ENCODE peak calls at places on chromosome 20, in six cellular contexts. One of them, this sample, is unnamed.

GRCh38 chr20:25247666-25248500 is at the start of gene PYGB:
- DNase-seq in HFFc6: peak; percentile 80
- DNase-seq in GM13976: peak; percentile 97
- DNase-seq in Caco-2: peak; percentile 82
- DNase-seq in GM23338: peak; percentile 86
- DNase-seq in fibroblast of pulmonary artery: peak; percentile 84
- DNase-seq in this sample: peak; percentile 76

GRCh38 chr20:36314734-36315544 is 8.8 kb downstream of the DLGAP4 start:
- DNase-seq in HFFc6: no peak
- DNase-seq in GM13976: peak; percentile 25
- DNase-seq in Caco-2: peak; percentile 72
- DNase-seq in GM23338: no peak
- DNase-seq in fibroblast of pulmonary artery: no peak
- DNase-seq in this sample: no peak

GRCh38 chr20:50320005-50320909 is 129.6 kb downstream of the CEBPB start:
- DNase-seq in HFFc6: no peak
- DNase-seq in GM13976: no peak
- DNase-seq in Caco-2: no peak
- DNase-seq in GM23338: no peak
- DNase-seq in fibroblast of pulmonary artery: no peak
- DNase-seq in this sample: no peak

GRCh38 chr20:9068896-9069663 is at the start of gene PLCB4:
- DNase-seq in HFFc6: peak; percentile 83
- DNase-seq in GM13976: no peak
- DNase-seq in Caco-2: peak; percentile 65
- DNase-seq in GM23338: peak; percentile 56
- DNase-seq in fibroblast of pulmonary artery: peak; percentile 24
- DNase-seq in this sample: peak; percentile 4

GRCh38 chr20:43140719-43141118 is 49.0 kb downstream of the PTPRT start:
- DNase-seq in HFFc6: no peak
- DNase-seq in GM13976: no peak
- DNase-seq in Caco-2: no peak
- DNase-seq in GM23338: no peak
- DNase-seq in fibroblast of pulmonary artery: no peak
- DNase-seq in this sample: no peak

GRCh38 chr20:22106308-22106938 is 401.0 kb downstream of the PAX1 start:
- DNase-seq in HFFc6: no peak
- DNase-seq in GM13976: no peak
- DNase-seq in Caco-2: no peak
- DNase-seq in GM23338: peak; percentile 66
- DNase-seq in fibroblast of pulmonary artery: peak; percentile 8
- DNase-seq in this sample: no peak

GRCh38 chr20:57240850-57241429 is 25.5 kb downstream of the BMP7 start:
- DNase-seq in HFFc6: no peak
- DNase-seq in GM13976: no peak
- DNase-seq in Caco-2: no peak
- DNase-seq in GM23338: no peak
- DNase-seq in fibroblast of pulmonary artery: no peak
- DNase-seq in this sample: no peak

GRCh38 chr20:16803965-16804792 is 56.0 kb downstream of the OTOR start:
- DNase-seq in HFFc6: peak; percentile 41
- DNase-seq in GM13976: peak; percentile 52
- DNase-seq in Caco-2: peak; percentile 67
- DNase-seq in GM23338: peak; percentile 82
- DNase-seq in fibroblast of pulmonary artery: peak; percentile 53
- DNase-seq in this sample: peak; percentile 68

GRCh38 chr20:44962483-44962882 is 2.3 kb upstream of the TOMM34 start:
- DNase-seq in HFFc6: no peak
- DNase-seq in GM13976: no peak
- DNase-seq in Caco-2: no peak
- DNase-seq in GM23338: no peak
- DNase-seq in fibroblast of pulmonary artery: no peak
- DNase-seq in this sample: no peak

GRCh38 chr20:43983904-43984361 is 69.3 kb downstream of the TOX2 start:
- DNase-seq in HFFc6: no peak
- DNase-seq in GM13976: no peak
- DNase-seq in Caco-2: no peak
- DNase-seq in GM23338: no peak
- DNase-seq in fibroblast of pulmonary artery: no peak
- DNase-seq in this sample: peak; percentile 31

GRCh38 chr20:17807670-17808069 is 107.9 kb downstream of the BANF2 start:
- DNase-seq in HFFc6: peak; percentile 22
- DNase-seq in GM13976: no peak
- DNase-seq in Caco-2: no peak
- DNase-seq in GM23338: peak; percentile 9
- DNase-seq in fibroblast of pulmonary artery: no peak
- DNase-seq in this sample: no peak

GRCh38 chr20:43349841-43350240 is 107.9 kb upstream of the SRSF6 start:
- DNase-seq in HFFc6: no peak
- DNase-seq in GM13976: no peak
- DNase-seq in Caco-2: no peak
- DNase-seq in GM23338: no peak
- DNase-seq in fibroblast of pulmonary artery: no peak
- DNase-seq in this sample: no peak

GRCh38 chr20:137668-138131 is 4.7 kb upstream of the DEFB126 start:
- DNase-seq in HFFc6: no peak
- DNase-seq in GM13976: no peak
- DNase-seq in Caco-2: peak; percentile 57
- DNase-seq in GM23338: peak; percentile 64
- DNase-seq in fibroblast of pulmonary artery: no peak
- DNase-seq in this sample: peak; percentile 38

GRCh38 chr20:50493881-50494253 is 16.3 kb upstream of the PTPN1 start:
- DNase-seq in HFFc6: no peak
- DNase-seq in GM13976: no peak
- DNase-seq in Caco-2: no peak
- DNase-seq in GM23338: no peak
- DNase-seq in fibroblast of pulmonary artery: no peak
- DNase-seq in this sample: no peak

GRCh38 chr20:25486377-25486776 is 78.9 kb downstream of the GINS1 start:
- DNase-seq in HFFc6: no peak
- DNase-seq in GM13976: no peak
- DNase-seq in Caco-2: no peak
- DNase-seq in GM23338: no peak
- DNase-seq in fibroblast of pulmonary artery: peak; percentile 34
- DNase-seq in this sample: peak; percentile 16

GRCh38 chr20:43979576-43979975 is 64.9 kb downstream of the TOX2 start:
- DNase-seq in HFFc6: no peak
- DNase-seq in GM13976: no peak
- DNase-seq in Caco-2: no peak
- DNase-seq in GM23338: no peak
- DNase-seq in fibroblast of pulmonary artery: no peak
- DNase-seq in this sample: no peak

GRCh38 chr20:46568570-46569129 is 18.2 kb upstream of the OCSTAMP start:
- DNase-seq in HFFc6: peak; percentile 47
- DNase-seq in GM13976: no peak
- DNase-seq in Caco-2: peak; percentile 45
- DNase-seq in GM23338: no peak
- DNase-seq in fibroblast of pulmonary artery: peak; percentile 89
- DNase-seq in this sample: no peak

GRCh38 chr20:3678893-3679720 is 2.7 kb downstream of the ADAM33 start:
- DNase-seq in HFFc6: no peak
- DNase-seq in GM13976: no peak
- DNase-seq in Caco-2: no peak
- DNase-seq in GM23338: no peak
- DNase-seq in fibroblast of pulmonary artery: no peak
- DNase-seq in this sample: no peak

GRCh38 chr20:41696428-41696827 is 78.3 kb upstream of the CHD6 start:
- DNase-seq in HFFc6: peak; percentile 14
- DNase-seq in GM13976: no peak
- DNase-seq in Caco-2: no peak
- DNase-seq in GM23338: no peak
- DNase-seq in fibroblast of pulmonary artery: peak; percentile 26
- DNase-seq in this sample: no peak

GRCh38 chr20:41692479-41693135 is 74.4 kb upstream of the CHD6 start:
- DNase-seq in HFFc6: no peak
- DNase-seq in GM13976: peak; percentile 64
- DNase-seq in Caco-2: peak; percentile 93
- DNase-seq in GM23338: peak; percentile 97
- DNase-seq in fibroblast of pulmonary artery: peak; percentile 84
- DNase-seq in this sample: peak; percentile 87

GRCh38 chr20:41690702-41691101 is 72.5 kb upstream of the CHD6 start:
- DNase-seq in HFFc6: no peak
- DNase-seq in GM13976: no peak
- DNase-seq in Caco-2: no peak
- DNase-seq in GM23338: no peak
- DNase-seq in fibroblast of pulmonary artery: no peak
- DNase-seq in this sample: no peak

GRCh38 chr20:41694796-41695195 is 76.6 kb upstream of the CHD6 start:
- DNase-seq in HFFc6: no peak
- DNase-seq in GM13976: no peak
- DNase-seq in Caco-2: no peak
- DNase-seq in GM23338: no peak
- DNase-seq in fibroblast of pulmonary artery: no peak
- DNase-seq in this sample: no peak

GRCh38 chr20:41693136-41693979 is 75.2 kb upstream of the CHD6 start:
- DNase-seq in HFFc6: peak; percentile 82
- DNase-seq in GM13976: peak; percentile 73
- DNase-seq in Caco-2: peak; percentile 95
- DNase-seq in GM23338: peak; percentile 94
- DNase-seq in fibroblast of pulmonary artery: peak; percentile 94
- DNase-seq in this sample: peak; percentile 88
- TF ChIP-seq CTCF in HFFc6: peak; percentile 72
- TF ChIP-seq CTCF in GM13976: peak; percentile 38
- TF ChIP-seq CTCF in Caco-2: peak; percentile 66
- TF ChIP-seq CTCF in GM23338: peak; percentile 14
- TF ChIP-seq CTCF in fibroblast of pulmonary artery: peak; percentile 56
- TF ChIP-seq CTCF in this sample: peak; percentile 68

GRCh38 chr20:32034581-32035397 is 17.3 kb upstream of the HCK start:
- DNase-seq in HFFc6: peak; percentile 19
- DNase-seq in GM13976: peak; percentile 41
- DNase-seq in Caco-2: peak; percentile 40
- DNase-seq in GM23338: peak; percentile 48
- DNase-seq in fibroblast of pulmonary artery: no peak
- DNase-seq in this sample: no peak
- TF ChIP-seq CTCF in HFFc6: peak; percentile 70
- TF ChIP-seq CTCF in GM13976: peak; percentile 64
- TF ChIP-seq CTCF in Caco-2: peak; percentile 20
- TF ChIP-seq CTCF in GM23338: peak; percentile 73
- TF ChIP-seq CTCF in fibroblast of pulmonary artery: no peak
- TF ChIP-seq CTCF in this sample: no peak

DNA sequence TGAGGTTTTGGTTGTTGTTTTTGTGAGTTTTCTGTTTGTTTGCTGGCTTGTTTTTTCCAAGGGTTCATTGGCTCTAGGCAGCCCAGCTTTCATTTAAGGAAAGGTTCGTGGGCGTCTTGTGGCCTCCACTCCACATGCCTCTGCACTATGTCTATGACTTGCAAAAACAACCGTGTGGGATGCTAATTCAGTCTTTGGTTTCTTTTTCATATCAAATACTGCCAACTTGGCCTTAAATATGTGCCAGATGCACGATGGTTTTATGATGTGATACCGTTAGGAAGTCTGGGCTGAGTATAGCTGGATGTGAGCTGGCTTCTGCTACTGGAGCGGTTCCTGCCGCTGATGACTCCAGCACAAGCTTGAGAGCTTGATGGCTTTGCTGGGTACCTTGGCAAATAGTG is 96.3 kb downstream of the BMP2 start:
- DNase-seq in HFFc6: no peak
- DNase-seq in GM13976: no peak
- DNase-seq in Caco-2: no peak
- DNase-seq in GM23338: no peak
- DNase-seq in fibroblast of pulmonary artery: no peak
- DNase-seq in this sample: no peak
- TF ChIP-seq CTCF in HFFc6: no peak
- TF ChIP-seq CTCF in GM13976: no peak
- TF ChIP-seq CTCF in Caco-2: no peak
- TF ChIP-seq CTCF in GM23338: no peak
- TF ChIP-seq CTCF in fibroblast of pulmonary artery: no peak
- TF ChIP-seq CTCF in this sample: no peak

DNA sequence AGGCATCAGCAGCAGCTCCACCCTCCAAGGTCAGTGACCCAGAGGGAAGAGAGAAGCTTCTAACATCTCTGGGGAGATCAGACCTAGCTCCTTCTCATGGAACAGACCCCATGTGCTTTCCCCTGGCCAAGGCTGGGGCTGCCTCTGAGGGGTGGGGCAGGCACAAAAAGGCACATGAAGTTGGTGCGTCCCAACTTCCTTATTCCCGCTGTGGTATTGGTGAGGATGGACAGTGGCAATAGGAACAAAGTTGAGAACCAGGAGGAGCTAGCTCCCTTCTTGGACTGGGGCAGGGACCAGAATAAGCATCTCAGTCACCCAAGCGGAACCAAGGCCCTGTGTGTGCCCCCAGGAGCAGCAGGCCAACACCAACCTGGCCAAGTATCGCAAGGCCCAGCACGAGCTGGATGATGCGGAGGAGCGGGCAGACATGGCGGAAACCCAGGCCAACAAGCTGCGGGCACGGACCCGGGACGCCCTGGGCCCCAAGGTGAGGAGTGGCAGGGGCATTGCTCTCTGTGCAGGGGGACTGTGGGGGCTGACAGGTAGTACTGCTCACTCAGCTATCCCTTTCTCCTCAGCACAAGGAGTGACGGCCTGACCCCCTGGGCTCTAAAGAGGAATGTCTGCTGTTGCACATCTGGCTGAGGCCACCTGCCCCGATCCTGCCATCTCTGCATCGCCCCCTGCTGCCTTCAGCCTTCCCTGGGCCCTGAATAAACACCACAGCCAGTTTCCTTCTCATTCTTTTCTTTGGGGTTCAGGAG is 46.1 kb downstream of the MYH7B start:
- DNase-seq in HFFc6: no peak
- DNase-seq in GM13976: no peak
- DNase-seq in Caco-2: peak; percentile 57
- DNase-seq in GM23338: peak; percentile 70
- DNase-seq in fibroblast of pulmonary artery: no peak
- DNase-seq in this sample: peak; percentile 12
- TF ChIP-seq CTCF in HFFc6: peak; percentile 65
- TF ChIP-seq CTCF in GM13976: peak; percentile 17
- TF ChIP-seq CTCF in Caco-2: peak; percentile 44
- TF ChIP-seq CTCF in GM23338: peak; percentile 70
- TF ChIP-seq CTCF in fibroblast of pulmonary artery: peak; percentile 35
- TF ChIP-seq CTCF in this sample: no peak

GRCh38 chr20:48970681-48971370 is 49.3 kb downstream of the ARFGEF2 start:
- DNase-seq in HFFc6: no peak
- DNase-seq in GM13976: no peak
- DNase-seq in Caco-2: no peak
- DNase-seq in GM23338: no peak
- DNase-seq in fibroblast of pulmonary artery: no peak
- DNase-seq in this sample: no peak
- TF ChIP-seq CTCF in HFFc6: no peak
- TF ChIP-seq CTCF in GM13976: no peak
- TF ChIP-seq CTCF in Caco-2: no peak
- TF ChIP-seq CTCF in GM23338: peak; percentile 25
- TF ChIP-seq CTCF in fibroblast of pulmonary artery: no peak
- TF ChIP-seq CTCF in this sample: no peak

GRCh38 chr20:20710443-20710842 is 2.0 kb downstream of the RALGAPA2 start:
- DNase-seq in HFFc6: no peak
- DNase-seq in GM13976: no peak
- DNase-seq in Caco-2: no peak
- DNase-seq in GM23338: no peak
- DNase-seq in fibroblast of pulmonary artery: no peak
- DNase-seq in this sample: no peak

GRCh38 chr20:20712004-20712473 is 405 bp downstream of the RALGAPA2 start:
- DNase-seq in HFFc6: no peak
- DNase-seq in GM13976: no peak
- DNase-seq in Caco-2: peak; percentile 44
- DNase-seq in GM23338: peak; percentile 48
- DNase-seq in fibroblast of pulmonary artery: no peak
- DNase-seq in this sample: peak; percentile 9

GRCh38 chr20:20712474-20713243 is at the start of gene RALGAPA2:
- DNase-seq in HFFc6: peak; percentile 97
- DNase-seq in GM13976: peak; percentile 96
- DNase-seq in Caco-2: peak; percentile 99
- DNase-seq in GM23338: peak; percentile 98
- DNase-seq in fibroblast of pulmonary artery: peak; percentile 99
- DNase-seq in this sample: peak; percentile 97

GRCh38 chr20:20710847-20711315 is 1.6 kb downstream of the RALGAPA2 start:
- DNase-seq in HFFc6: no peak
- DNase-seq in GM13976: no peak
- DNase-seq in Caco-2: peak; percentile 68
- DNase-seq in GM23338: no peak
- DNase-seq in fibroblast of pulmonary artery: no peak
- DNase-seq in this sample: peak; percentile 63

GRCh38 chr20:20711413-20711812 is 1.0 kb downstream of the RALGAPA2 start:
- DNase-seq in HFFc6: no peak
- DNase-seq in GM13976: no peak
- DNase-seq in Caco-2: peak; percentile 40
- DNase-seq in GM23338: peak; percentile 16
- DNase-seq in fibroblast of pulmonary artery: no peak
- DNase-seq in this sample: peak; percentile 46
- TF ChIP-seq CTCF in HFFc6: no peak
- TF ChIP-seq CTCF in GM13976: no peak
- TF ChIP-seq CTCF in Caco-2: no peak
- TF ChIP-seq CTCF in GM23338: peak; percentile 14
- TF ChIP-seq CTCF in fibroblast of pulmonary artery: no peak
- TF ChIP-seq CTCF in this sample: no peak